ENCODE peak calls at places on chromosome 18, in seven cellular contexts. C is RWPE1, S is mammary epithelial cell, W is bronchial epithelial cell, U is transverse colon, B is immature natural killer cell, V is lower lobe of right lung. M is an unnamed sample.

GRCh38 chr18:54742654-54743053 is 85.6 kb upstream of the RAB27B start:
- DNase-seq in C (peak; percentile 11), U (peak; percentile 21), W (peak; percentile 62), S (peak; percentile 94), B (no peak), V (no peak), M (no peak)

GRCh38 chr18:47294801-47295200 is 43.3 kb upstream of the SKOR2 start:
- DNase-seq in B (no peak), V (no peak), W (no peak), U (no peak), S (no peak), C (no peak), M (no peak)

GRCh38 chr18:51076503-51076902 is 46.5 kb downstream of the SMAD4 start:
- DNase-seq in W (no peak), U (no peak), B (no peak), S (no peak), V (no peak), C (no peak), M (no peak)

GRCh38 chr18:45110577-45111506 is 430.2 kb downstream of the SETBP1 start:
- DNase-seq in U (no peak), C (no peak), W (peak; percentile 11), S (no peak), B (no peak), V (no peak), M (no peak)

GRCh38 chr18:47632970-47633635 is 297.4 kb downstream of the SMAD2 start:
- DNase-seq in V (no peak), B (no peak), C (no peak), U (no peak), W (no peak), S (no peak), M (no peak)

GRCh38 chr18:59517446-59518171 is 158.5 kb upstream of the LMAN1 start:
- DNase-seq in B (no peak), W (no peak), S (no peak), V (no peak), C (peak; percentile 3), U (no peak), M (no peak)

GRCh38 chr18:68676913-68677312 is 38.0 kb downstream of the TMX3 start:
- DNase-seq in S (no peak), V (no peak), U (no peak), W (no peak), B (no peak), C (no peak), M (no peak)

GRCh38 chr18:35620765-35621164 is 39.2 kb downstream of the GALNT1 start:
- DNase-seq in B (no peak), U (peak; percentile 51), C (no peak), V (no peak), S (no peak), W (no peak), M (no peak)

GRCh38 chr18:61870151-61870550 is 22.7 kb downstream of the RNF152 start:
- DNase-seq in C (no peak), V (no peak), S (no peak), B (no peak), U (no peak), W (no peak), M (no peak)

GRCh38 chr18:76564117-76564516 is 69.1 kb upstream of the ZNF516 start:
- DNase-seq in W (peak; percentile 98), B (no peak), U (no peak), V (no peak), C (peak; percentile 85), S (peak; percentile 91), M (no peak)

GRCh38 chr18:55300469-55301195 is 287.4 kb downstream of the TCF4 start:
- DNase-seq in V (no peak), C (no peak), B (no peak), W (no peak), S (no peak), U (no peak), M (no peak)

GRCh38 chr18:67104700-67105284 is 411.7 kb downstream of the DSEL start:
- DNase-seq in W (peak; percentile 84), C (peak; percentile 37), V (peak; percentile 52), B (no peak), U (peak; percentile 49), S (peak; percentile 58), M (no peak)

GRCh38 chr18:48975221-48975816 is 24.6 kb upstream of the SMAD7 start:
- DNase-seq in W (no peak), C (no peak), U (no peak), V (no peak), B (no peak), S (no peak), M (no peak)

GRCh38 chr18:23662309-23663263 is at the start of gene ANKRD29:
- DNase-seq in U (peak; percentile 44), V (peak; percentile 72), C (peak; percentile 50), S (peak; percentile 21), W (no peak), B (peak; percentile 62), M (no peak)

GRCh38 chr18:53796042-53796729 is 428.3 kb downstream of the MBD2 start:
- DNase-seq in C (peak; percentile 29), S (peak; percentile 91), V (no peak), W (peak; percentile 94), B (no peak), U (no peak), M (no peak)

GRCh38 chr18:36831139-36831538 is 2.2 kb downstream of the KIAA1328 start:
- DNase-seq in S (peak; percentile 58), V (no peak), U (no peak), W (peak; percentile 87), C (no peak), B (no peak), M (no peak)

GRCh38 chr18:57737661-57738060 is 65.5 kb downstream of the ATP8B1 start:
- DNase-seq in U (peak; percentile 48), S (peak; percentile 94), C (peak; percentile 48), B (no peak), V (peak; percentile 86), W (peak; percentile 97), M (no peak)

GRCh38 chr18:12092398-12093229 is 1.0 kb upstream of the ANKRD62 start:
- DNase-seq in U (peak; percentile 63), B (no peak), C (peak; percentile 20), V (no peak), S (no peak), W (no peak), M (no peak)

GRCh38 chr18:6960656-6961055 is 156.9 kb downstream of the LAMA1 start:
- DNase-seq in U (no peak), C (peak; percentile 59), V (no peak), B (no peak), W (peak; percentile 83), S (peak; percentile 85), M (no peak)

GRCh38 chr18:76464281-76465259 is 30.5 kb downstream of the ZNF516 start:
- DNase-seq in V (no peak), B (no peak), U (no peak), W (no peak), C (no peak), S (no peak), M (no peak)

GRCh38 chr18:75244336-75244735 is 33.7 kb downstream of the TSHZ1 start:
- DNase-seq in S (peak; percentile 23), W (no peak), U (no peak), V (no peak), C (no peak), B (no peak), M (no peak)

GRCh38 chr18:54086046-54086802 is 138.2 kb downstream of the MBD2 start:
- DNase-seq in W (no peak), V (no peak), S (no peak), B (peak; percentile 6), C (no peak), U (no peak), M (no peak)

GRCh38 chr18:32771871-32772499 is 838 bp downstream of the KLHL14 start:
- DNase-seq in S (no peak), C (no peak), W (no peak), V (no peak), U (no peak), B (no peak), M (no peak)

GRCh38 chr18:45802814-45803492 is 22.5 kb upstream of the SIGLEC15 start:
- DNase-seq in U (no peak), W (peak; percentile 98), C (peak; percentile 86), B (no peak), V (no peak), S (peak; percentile 96), M (no peak)

GRCh38 chr18:25230658-25231326 is 121.2 kb downstream of the ZNF521 start:
- DNase-seq in W (peak; percentile 50), U (peak; percentile 39), B (no peak), S (peak; percentile 43), C (no peak), V (peak; percentile 47), M (no peak)

GRCh38 chr18:37662546-37663339 is 97.1 kb upstream of the CELF4 start:
- DNase-seq in S (no peak), B (no peak), V (no peak), C (no peak), U (no peak), W (no peak), M (no peak)

GRCh38 chr18:34909637-34910364 is 131.4 kb upstream of the MAPRE2 start:
- DNase-seq in B (no peak), W (no peak), V (no peak), S (no peak), U (no peak), C (no peak), M (no peak)